ENCODE peak calls at places on chromosomes 3 and 15, in eight cellular contexts. One of them, this sample, is unnamed.

GRCh38 chr15:26702381-26702780 is 70.5 kb downstream of the GABRB3 start:
- DNase-seq in caudate nucleus: no peak
- DNase-seq in A673: no peak
- DNase-seq in AG04450: no peak
- DNase-seq in SJSA1: no peak
- DNase-seq in RWPE1: no peak
- DNase-seq in tibial artery: no peak
- DNase-seq in CD8-positive, alpha-beta memory T cell: no peak
- DNase-seq in this sample: no peak

GRCh38 chr15:76147906-76148553 is 88.2 kb downstream of the TMEM266 start:
- DNase-seq in caudate nucleus: peak
- DNase-seq in A673: peak
- DNase-seq in AG04450: peak
- DNase-seq in SJSA1: peak
- DNase-seq in RWPE1: peak
- DNase-seq in tibial artery: peak
- DNase-seq in CD8-positive, alpha-beta memory T cell: peak
- DNase-seq in this sample: peak

GRCh38 chr3:106281231-106281630 is 412.4 kb upstream of the CBLB start:
- DNase-seq in caudate nucleus: no peak
- DNase-seq in A673: no peak
- DNase-seq in AG04450: peak
- DNase-seq in SJSA1: no peak
- DNase-seq in RWPE1: no peak
- DNase-seq in tibial artery: no peak
- DNase-seq in CD8-positive, alpha-beta memory T cell: no peak
- DNase-seq in this sample: peak

GRCh38 chr3:195907730-195908438 is 467 bp downstream of the TNK2 start:
- DNase-seq in caudate nucleus: peak
- DNase-seq in A673: peak
- DNase-seq in AG04450: no peak
- DNase-seq in SJSA1: no peak
- DNase-seq in RWPE1: no peak
- DNase-seq in tibial artery: peak
- DNase-seq in CD8-positive, alpha-beta memory T cell: peak
- DNase-seq in this sample: no peak

GRCh38 chr3:136490646-136491405 is 240.7 kb downstream of the PCCB start:
- DNase-seq in caudate nucleus: no peak
- DNase-seq in A673: no peak
- DNase-seq in AG04450: no peak
- DNase-seq in SJSA1: no peak
- DNase-seq in RWPE1: no peak
- DNase-seq in tibial artery: no peak
- DNase-seq in CD8-positive, alpha-beta memory T cell: no peak
- DNase-seq in this sample: no peak

GRCh38 chr3:29949131-29949530 is 657.3 kb upstream of the TGFBR2 start:
- DNase-seq in caudate nucleus: no peak
- DNase-seq in A673: peak
- DNase-seq in AG04450: no peak
- DNase-seq in SJSA1: peak
- DNase-seq in RWPE1: no peak
- DNase-seq in tibial artery: no peak
- DNase-seq in CD8-positive, alpha-beta memory T cell: no peak
- DNase-seq in this sample: no peak

GRCh38 chr3:29240248-29240647 is 40.6 kb upstream of the RBMS3 start:
- DNase-seq in caudate nucleus: no peak
- DNase-seq in A673: peak
- DNase-seq in AG04450: no peak
- DNase-seq in SJSA1: peak
- DNase-seq in RWPE1: peak
- DNase-seq in tibial artery: no peak
- DNase-seq in CD8-positive, alpha-beta memory T cell: no peak
- DNase-seq in this sample: peak

GRCh38 chr3:168121175-168121853 is 25.6 kb upstream of the GOLIM4 start:
- DNase-seq in caudate nucleus: no peak
- DNase-seq in A673: no peak
- DNase-seq in AG04450: no peak
- DNase-seq in SJSA1: no peak
- DNase-seq in RWPE1: no peak
- DNase-seq in tibial artery: no peak
- DNase-seq in CD8-positive, alpha-beta memory T cell: no peak
- DNase-seq in this sample: peak

GRCh38 chr3:60948488-60948887 is 302.8 kb downstream of the FHIT start:
- DNase-seq in caudate nucleus: no peak
- DNase-seq in A673: no peak
- DNase-seq in AG04450: no peak
- DNase-seq in SJSA1: no peak
- DNase-seq in RWPE1: no peak
- DNase-seq in tibial artery: no peak
- DNase-seq in CD8-positive, alpha-beta memory T cell: no peak
- DNase-seq in this sample: peak

GRCh38 chr15:80480909-80481308 is 76.7 kb downstream of the ARNT2 start:
- DNase-seq in caudate nucleus: no peak
- DNase-seq in A673: no peak
- DNase-seq in AG04450: peak
- DNase-seq in SJSA1: peak
- DNase-seq in RWPE1: no peak
- DNase-seq in tibial artery: peak
- DNase-seq in CD8-positive, alpha-beta memory T cell: no peak
- DNase-seq in this sample: peak

GRCh38 chr3:85801955-85802354 is 843.2 kb downstream of the CADM2 start:
- DNase-seq in caudate nucleus: peak
- DNase-seq in A673: peak
- DNase-seq in AG04450: no peak
- DNase-seq in SJSA1: no peak
- DNase-seq in RWPE1: peak
- DNase-seq in tibial artery: no peak
- DNase-seq in CD8-positive, alpha-beta memory T cell: no peak
- DNase-seq in this sample: peak

GRCh38 chr3:59128685-59129084 is 78.9 kb upstream of the CFAP20DC start:
- DNase-seq in caudate nucleus: no peak
- DNase-seq in A673: no peak
- DNase-seq in AG04450: no peak
- DNase-seq in SJSA1: no peak
- DNase-seq in RWPE1: no peak
- DNase-seq in tibial artery: no peak
- DNase-seq in CD8-positive, alpha-beta memory T cell: no peak
- DNase-seq in this sample: no peak

GRCh38 chr15:48112242-48112641 is 8.5 kb upstream of the SLC24A5 start:
- DNase-seq in caudate nucleus: peak
- DNase-seq in A673: peak
- DNase-seq in AG04450: no peak
- DNase-seq in SJSA1: peak
- DNase-seq in RWPE1: peak
- DNase-seq in tibial artery: no peak
- DNase-seq in CD8-positive, alpha-beta memory T cell: no peak
- DNase-seq in this sample: peak

GRCh38 chr15:64464271-64465005 is 4.1 kb downstream of the ZNF609 start:
- DNase-seq in caudate nucleus: no peak
- DNase-seq in A673: no peak
- DNase-seq in AG04450: no peak
- DNase-seq in SJSA1: no peak
- DNase-seq in RWPE1: no peak
- DNase-seq in tibial artery: no peak
- DNase-seq in CD8-positive, alpha-beta memory T cell: no peak
- DNase-seq in this sample: no peak

GRCh38 chr15:80982205-80982604 is 7.4 kb downstream of the MESD start:
- DNase-seq in caudate nucleus: no peak
- DNase-seq in A673: no peak
- DNase-seq in AG04450: no peak
- DNase-seq in SJSA1: no peak
- DNase-seq in RWPE1: no peak
- DNase-seq in tibial artery: no peak
- DNase-seq in CD8-positive, alpha-beta memory T cell: no peak
- DNase-seq in this sample: no peak

GRCh38 chr15:68431792-68432401 is at the start of gene ITGA11:
- DNase-seq in caudate nucleus: no peak
- DNase-seq in A673: peak
- DNase-seq in AG04450: no peak
- DNase-seq in SJSA1: peak
- DNase-seq in RWPE1: peak
- DNase-seq in tibial artery: peak
- DNase-seq in CD8-positive, alpha-beta memory T cell: no peak
- DNase-seq in this sample: peak

GRCh38 chr3:40720351-40720750 is 195.6 kb downstream of the ZNF621 start:
- DNase-seq in caudate nucleus: no peak
- DNase-seq in A673: no peak
- DNase-seq in AG04450: no peak
- DNase-seq in SJSA1: no peak
- DNase-seq in RWPE1: no peak
- DNase-seq in tibial artery: no peak
- DNase-seq in CD8-positive, alpha-beta memory T cell: no peak
- DNase-seq in this sample: no peak

GRCh38 chr15:57319919-57320542 is 56.3 kb upstream of the CGNL1 start:
- DNase-seq in caudate nucleus: no peak
- DNase-seq in A673: no peak
- DNase-seq in AG04450: no peak
- DNase-seq in SJSA1: no peak
- DNase-seq in RWPE1: no peak
- DNase-seq in tibial artery: no peak
- DNase-seq in CD8-positive, alpha-beta memory T cell: no peak
- DNase-seq in this sample: no peak

GRCh38 chr3:181103605-181104004 is 114.1 kb upstream of the DNAJC19 start:
- DNase-seq in caudate nucleus: no peak
- DNase-seq in A673: peak
- DNase-seq in AG04450: no peak
- DNase-seq in SJSA1: no peak
- DNase-seq in RWPE1: peak
- DNase-seq in tibial artery: no peak
- DNase-seq in CD8-positive, alpha-beta memory T cell: no peak
- DNase-seq in this sample: no peak

GRCh38 chr3:72413228-72413627 is 435.0 kb downstream of the SHQ1 start:
- DNase-seq in caudate nucleus: peak
- DNase-seq in A673: no peak
- DNase-seq in AG04450: no peak
- DNase-seq in SJSA1: no peak
- DNase-seq in RWPE1: no peak
- DNase-seq in tibial artery: no peak
- DNase-seq in CD8-positive, alpha-beta memory T cell: no peak
- DNase-seq in this sample: peak

GRCh38 chr3:55490194-55490913 is 3.2 kb upstream of the WNT5A start:
- DNase-seq in caudate nucleus: no peak
- DNase-seq in A673: no peak
- DNase-seq in AG04450: no peak
- DNase-seq in SJSA1: no peak
- DNase-seq in RWPE1: no peak
- DNase-seq in tibial artery: no peak
- DNase-seq in CD8-positive, alpha-beta memory T cell: no peak
- DNase-seq in this sample: no peak
- H3K27ac ChIP-seq in caudate nucleus: no peak
- H3K27ac ChIP-seq in A673: no peak
- H3K27ac ChIP-seq in AG04450: no peak
- H3K27ac ChIP-seq in SJSA1: no peak
- H3K27ac ChIP-seq in RWPE1: peak
- H3K27ac ChIP-seq in tibial artery: no peak
- H3K27ac ChIP-seq in CD8-positive, alpha-beta memory T cell: no peak
- H3K27ac ChIP-seq in this sample: no peak

GRCh38 chr15:90301901-90302300 is 36.4 kb downstream of the NGRN start:
- DNase-seq in caudate nucleus: peak
- DNase-seq in A673: no peak
- DNase-seq in AG04450: no peak
- DNase-seq in SJSA1: no peak
- DNase-seq in RWPE1: no peak
- DNase-seq in tibial artery: peak
- DNase-seq in CD8-positive, alpha-beta memory T cell: no peak
- DNase-seq in this sample: no peak

GRCh38 chr15:90307661-90308060 is 42.2 kb downstream of the NGRN start:
- DNase-seq in caudate nucleus: no peak
- DNase-seq in A673: no peak
- DNase-seq in AG04450: no peak
- DNase-seq in SJSA1: no peak
- DNase-seq in RWPE1: no peak
- DNase-seq in tibial artery: no peak
- DNase-seq in CD8-positive, alpha-beta memory T cell: no peak
- DNase-seq in this sample: no peak

GRCh38 chr15:90306560-90306959 is 41.1 kb downstream of the NGRN start:
- DNase-seq in caudate nucleus: peak
- DNase-seq in A673: no peak
- DNase-seq in AG04450: no peak
- DNase-seq in SJSA1: no peak
- DNase-seq in RWPE1: no peak
- DNase-seq in tibial artery: no peak
- DNase-seq in CD8-positive, alpha-beta memory T cell: no peak
- DNase-seq in this sample: no peak

GRCh38 chr15:90309050-90309449 is 43.0 kb upstream of the ZNF774 start:
- DNase-seq in caudate nucleus: no peak
- DNase-seq in A673: no peak
- DNase-seq in AG04450: no peak
- DNase-seq in SJSA1: no peak
- DNase-seq in RWPE1: no peak
- DNase-seq in tibial artery: peak
- DNase-seq in CD8-positive, alpha-beta memory T cell: no peak
- DNase-seq in this sample: no peak

GRCh38 chr15:90305932-90306331 is 40.5 kb downstream of the NGRN start:
- DNase-seq in caudate nucleus: no peak
- DNase-seq in A673: no peak
- DNase-seq in AG04450: no peak
- DNase-seq in SJSA1: no peak
- DNase-seq in RWPE1: no peak
- DNase-seq in tibial artery: no peak
- DNase-seq in CD8-positive, alpha-beta memory T cell: no peak
- DNase-seq in this sample: no peak
- H3K27ac ChIP-seq in caudate nucleus: peak
- H3K27ac ChIP-seq in A673: no peak
- H3K27ac ChIP-seq in AG04450: no peak
- H3K27ac ChIP-seq in SJSA1: no peak
- H3K27ac ChIP-seq in RWPE1: no peak
- H3K27ac ChIP-seq in tibial artery: peak
- H3K27ac ChIP-seq in CD8-positive, alpha-beta memory T cell: no peak
- H3K27ac ChIP-seq in this sample: no peak

GRCh38 chr15:98611031-98611430 is 37.3 kb upstream of the IGF1R start:
- DNase-seq in caudate nucleus: no peak
- DNase-seq in A673: no peak
- DNase-seq in AG04450: no peak
- DNase-seq in SJSA1: no peak
- DNase-seq in RWPE1: no peak
- DNase-seq in tibial artery: no peak
- DNase-seq in CD8-positive, alpha-beta memory T cell: no peak
- DNase-seq in this sample: no peak
- H3K27ac ChIP-seq in caudate nucleus: no peak
- H3K27ac ChIP-seq in A673: no peak
- H3K27ac ChIP-seq in AG04450: no peak
- H3K27ac ChIP-seq in SJSA1: no peak
- H3K27ac ChIP-seq in RWPE1: peak
- H3K27ac ChIP-seq in tibial artery: no peak
- H3K27ac ChIP-seq in CD8-positive, alpha-beta memory T cell: no peak
- H3K27ac ChIP-seq in this sample: no peak

DNA sequence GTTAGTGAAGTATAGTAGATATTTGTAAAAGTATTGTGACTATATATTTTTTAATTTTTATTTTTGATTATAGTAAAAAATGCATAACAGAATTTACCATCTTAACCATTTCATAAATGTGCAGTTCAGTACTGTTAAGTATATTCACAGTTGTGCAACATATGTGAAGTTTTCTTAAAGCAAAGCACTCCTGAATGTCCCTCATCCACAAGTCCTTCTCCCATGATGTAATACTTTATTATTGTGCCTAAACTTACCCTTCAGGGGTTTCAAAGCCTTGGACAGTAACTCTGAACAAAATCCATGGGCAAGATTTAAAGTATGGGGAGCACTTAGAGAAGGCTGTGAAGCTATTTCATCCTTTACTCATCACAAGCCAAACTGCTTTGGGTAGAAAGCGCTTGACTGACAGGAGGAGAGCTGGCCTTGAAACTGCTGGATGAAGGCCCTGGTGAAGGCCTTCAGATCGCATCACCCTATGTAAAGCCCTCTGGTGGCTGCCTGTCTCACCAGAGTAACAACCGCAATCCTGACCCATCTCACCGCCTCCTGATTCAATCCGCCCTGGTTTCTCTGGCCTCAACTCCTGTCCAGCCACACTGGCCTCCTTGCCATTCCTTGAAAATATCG is 28.0 kb downstream of the LSM3 start:
- DNase-seq in caudate nucleus: no peak
- DNase-seq in A673: no peak
- DNase-seq in AG04450: no peak
- DNase-seq in SJSA1: no peak
- DNase-seq in RWPE1: no peak
- DNase-seq in tibial artery: no peak
- DNase-seq in CD8-positive, alpha-beta memory T cell: no peak
- DNase-seq in this sample: no peak
- H3K27ac ChIP-seq in caudate nucleus: no peak
- H3K27ac ChIP-seq in A673: no peak
- H3K27ac ChIP-seq in AG04450: no peak
- H3K27ac ChIP-seq in SJSA1: no peak
- H3K27ac ChIP-seq in RWPE1: no peak
- H3K27ac ChIP-seq in tibial artery: no peak
- H3K27ac ChIP-seq in CD8-positive, alpha-beta memory T cell: no peak
- H3K27ac ChIP-seq in this sample: no peak

This sample was measured in fibroblast of lung.